ENCODE peak calls at places on chromosomes 4 and X, in five cellular contexts. Y, Q, V, B and W are unnamed samples.

GRCh38 chrX:106707771-106708454 is 18.6 kb upstream of the RNF128 start:
- DNase-seq in Y (peak), Q (peak), V (no peak), B (no peak), W (no peak)

GRCh38 chr4:1578301-1578781 is 105.8 kb downstream of the FAM53A start:
- DNase-seq in Y (no peak), Q (no peak), V (no peak), B (peak), W (peak)

GRCh38 chrX:57918750-57919436 is 8.6 kb upstream of the ZXDA start:
- DNase-seq in Y (peak), Q (peak), V (peak), B (no peak), W (peak)

GRCh38 chrX:70479197-70479969 is 34.7 kb downstream of the DLG3 start:
- DNase-seq in Y (peak), Q (peak), V (no peak), B (no peak), W (no peak)

GRCh38 chr4:129246850-129247542 is 151.0 kb downstream of the C4orf33 start:
- DNase-seq in Y (no peak), Q (no peak), V (no peak), B (no peak), W (no peak)

GRCh38 chr4:173169428-173170209 is 1.0 kb downstream of the GALNT7 start:
- DNase-seq in Y (peak), Q (peak), V (peak), B (peak), W (peak)

GRCh38 chrX:54509401-54509800 is 13.4 kb upstream of the FGD1 start:
- DNase-seq in Y (peak), Q (no peak), V (no peak), B (no peak), W (no peak)

GRCh38 chr4:186201535-186202230 is 10.3 kb downstream of the CYP4V2 start:
- DNase-seq in Y (peak), Q (peak), V (peak), B (peak), W (no peak)

GRCh38 chrX:13360146-13360545 is 40.3 kb upstream of the ATXN3L start:
- DNase-seq in Y (no peak), Q (no peak), V (no peak), B (no peak), W (no peak)

GRCh38 chr4:39970559-39971270 is 7.0 kb downstream of the PDS5A start:
- DNase-seq in Y (no peak), Q (no peak), V (no peak), B (peak), W (no peak)

GRCh38 chrX:848366-848765 is 217.8 kb downstream of the SHOX start:
- DNase-seq in Y (no peak), Q (no peak), V (no peak), B (peak), W (no peak)

GRCh38 chr4:187732524-187732923 is 263.0 kb upstream of the ZFP42 start:
- DNase-seq in Y (peak), Q (no peak), V (no peak), B (no peak), W (no peak)
- H3K27ac ChIP-seq in Y (no peak), Q (no peak), V (no peak), B (no peak), W (no peak)

GRCh38 chrX:16312761-16313623 is 145.7 kb downstream of the MAGEB17 start:
- DNase-seq in Y (no peak), Q (no peak), V (no peak), B (no peak), W (no peak)
- H3K9ac ChIP-seq in Y (no peak), Q (no peak), V (no peak), B (no peak), W (no peak)

DNA sequence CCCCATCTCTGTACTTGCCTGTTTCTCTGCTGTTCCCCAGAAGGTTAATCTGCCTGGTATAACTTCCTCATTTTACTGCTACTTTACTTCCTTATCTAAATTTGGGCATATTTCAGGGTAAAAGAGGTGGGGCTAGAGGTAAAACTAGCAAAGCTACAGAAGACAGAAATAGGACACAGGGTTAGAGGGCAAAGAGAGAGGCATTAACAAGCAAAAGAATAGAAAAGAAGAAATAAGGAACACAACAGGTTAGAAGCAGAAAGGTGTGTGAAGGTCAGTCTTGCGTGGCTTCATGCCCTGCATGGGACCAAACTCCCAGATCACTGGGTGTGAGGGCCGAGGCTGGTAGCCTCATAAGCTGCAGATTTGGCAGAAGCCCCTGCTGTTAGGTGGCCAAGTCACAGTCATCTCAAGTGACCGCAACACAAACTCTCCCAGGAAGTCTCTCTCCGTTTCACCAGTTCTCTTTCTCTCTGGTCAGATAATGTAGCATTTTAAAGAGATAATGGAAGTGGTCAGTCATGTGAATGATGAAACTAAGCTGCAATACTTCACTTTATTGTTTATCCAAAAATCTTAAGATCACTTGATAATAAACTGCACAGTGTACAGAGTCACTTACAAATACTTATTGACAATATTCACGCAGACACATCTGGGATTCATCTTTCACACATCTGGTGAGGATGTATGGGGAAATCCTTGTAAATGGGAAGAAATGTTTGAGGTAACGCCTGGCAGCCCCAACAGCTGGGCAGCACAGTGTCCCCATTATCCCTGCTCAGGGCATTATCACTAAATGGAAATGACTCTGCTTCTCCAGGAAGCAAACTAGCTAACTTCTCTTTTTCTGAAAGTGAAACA is 16.4 kb downstream of the TMEM154 start:
- DNase-seq in Y (no peak), Q (peak), V (peak), B (no peak), W (no peak)
- H3K4me3 ChIP-seq in Y (no peak), Q (no peak), V (no peak), B (no peak), W (no peak)

DNA sequence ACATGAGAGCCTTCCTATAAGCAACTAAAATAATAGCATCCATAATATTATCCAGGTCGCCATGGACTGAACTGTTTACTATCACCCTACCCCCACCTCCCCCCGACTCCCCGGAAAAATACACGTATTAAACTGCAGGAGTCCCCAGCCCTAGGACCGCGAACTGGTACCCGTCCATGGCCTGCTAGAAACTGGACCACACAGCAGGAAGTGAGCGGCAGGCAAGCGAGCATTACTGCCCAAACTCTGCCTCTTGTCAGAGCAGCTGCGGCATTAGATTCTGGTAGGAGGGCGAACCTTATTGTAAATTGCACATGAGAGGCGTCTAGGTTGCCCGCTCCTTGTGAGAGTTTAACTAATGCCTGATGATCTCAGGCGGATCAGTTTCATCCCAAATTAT is 405.8 kb upstream of the ADGRL3 start:
- DNase-seq in Y (no peak), Q (no peak), V (no peak), B (no peak), W (peak)
- H3K27ac ChIP-seq in Y (no peak), Q (no peak), V (no peak), B (no peak), W (no peak)

DNA sequence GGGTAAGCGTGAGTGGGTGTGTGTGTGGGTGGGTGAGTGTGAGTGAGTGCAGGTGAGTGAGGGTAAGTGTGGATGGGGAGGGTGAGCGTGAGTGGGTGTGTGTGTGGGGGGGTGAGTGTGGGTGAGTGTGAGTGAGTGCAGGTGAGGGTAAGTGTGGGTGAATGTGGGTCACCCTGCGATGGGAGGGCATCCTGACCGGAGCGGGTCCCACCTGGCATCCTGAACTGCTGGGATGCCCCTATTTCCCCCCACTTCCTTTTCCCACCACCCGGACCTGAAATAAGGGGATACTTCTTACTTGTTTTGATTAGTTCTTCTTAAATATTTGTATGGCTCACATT is 49.5 kb downstream of the ING2 start:
- DNase-seq in Y (no peak), Q (no peak), V (no peak), B (no peak), W (no peak)
- H3K9ac ChIP-seq in Y (no peak), Q (no peak), V (no peak), B (no peak), W (no peak)

GRCh38 chrX:11465648-11466411 is 172.6 kb downstream of the AMELX start:
- DNase-seq in Y (peak), Q (no peak), V (no peak), B (no peak), W (no peak)
- H3K4me3 ChIP-seq in Y (no peak), Q (no peak), V (no peak), B (no peak), W (no peak)

DNA sequence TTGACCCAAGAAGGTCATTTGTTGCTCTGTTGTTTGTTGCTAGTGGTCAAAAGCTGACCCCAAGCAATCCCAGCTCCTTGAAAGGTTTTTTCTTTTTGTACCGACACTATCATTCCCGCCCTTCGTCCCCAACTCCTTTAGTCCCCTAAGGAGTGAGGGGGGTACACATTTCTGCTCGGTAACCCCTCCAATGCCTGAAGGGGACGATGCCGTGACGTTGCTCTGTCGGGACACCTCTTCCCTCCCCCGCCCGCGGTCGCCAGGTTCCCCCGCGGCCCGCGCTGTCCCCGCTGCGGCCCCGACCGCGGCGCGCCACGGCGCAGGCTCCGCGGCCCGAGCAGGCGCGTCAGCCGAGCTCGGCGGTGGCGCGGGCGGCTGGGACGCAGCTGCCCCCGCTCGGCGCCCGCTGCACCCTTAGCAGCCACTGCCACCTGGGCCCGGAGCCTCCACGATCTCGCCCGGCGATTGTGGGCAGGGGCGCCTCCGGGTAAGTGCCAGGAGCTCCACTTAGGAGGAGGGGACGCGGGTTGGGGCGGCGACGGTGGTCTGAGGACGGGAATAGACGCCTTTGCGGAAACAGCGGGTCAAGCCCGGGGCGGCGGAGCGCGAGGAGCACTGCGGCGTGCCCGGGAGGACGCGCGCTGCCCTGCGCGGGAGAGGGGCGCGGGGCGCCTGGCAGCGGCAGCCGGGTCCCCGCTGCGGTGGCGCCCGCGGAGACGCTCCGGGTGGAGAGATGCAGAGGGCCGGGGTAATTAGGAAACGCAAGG is at the start of gene GLRB:
- DNase-seq in Y (peak), Q (peak), V (peak), B (peak), W (peak)
- H3K27ac ChIP-seq in Y (peak), Q (no peak), V (no peak), B (no peak), W (no peak)

GRCh38 chr4:42237451-42237850 is 85.0 kb upstream of the BEND4 start:
- DNase-seq in Y (no peak), Q (no peak), V (no peak), B (no peak), W (no peak)

GRCh38 chr4:42234817-42235216 is 82.4 kb upstream of the BEND4 start:
- DNase-seq in Y (no peak), Q (no peak), V (peak), B (no peak), W (no peak)

DNA sequence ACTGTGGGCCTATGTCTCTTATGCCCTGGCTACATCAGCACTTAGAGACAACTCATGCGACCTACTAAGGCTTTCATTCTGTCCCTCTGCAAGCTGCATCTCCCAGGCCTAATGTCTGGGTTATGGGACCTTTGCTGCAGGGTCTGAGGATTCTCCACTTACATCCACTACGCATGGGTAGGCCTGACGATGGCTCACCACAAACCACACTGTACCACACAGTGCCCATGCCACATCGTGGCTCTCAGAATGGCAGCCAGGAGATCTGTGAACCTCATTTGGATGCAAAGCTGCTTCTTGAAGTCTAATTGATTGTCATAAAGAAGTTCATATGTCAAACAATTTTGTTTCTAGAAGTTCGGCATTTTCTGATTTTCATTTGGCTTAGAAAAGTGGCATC is 84.6 kb upstream of the BEND4 start:
- DNase-seq in Y (no peak), Q (no peak), V (no peak), B (no peak), W (no peak)
- H3K9ac ChIP-seq in Y (no peak), Q (no peak), V (no peak), B (no peak), W (no peak)

DNA sequence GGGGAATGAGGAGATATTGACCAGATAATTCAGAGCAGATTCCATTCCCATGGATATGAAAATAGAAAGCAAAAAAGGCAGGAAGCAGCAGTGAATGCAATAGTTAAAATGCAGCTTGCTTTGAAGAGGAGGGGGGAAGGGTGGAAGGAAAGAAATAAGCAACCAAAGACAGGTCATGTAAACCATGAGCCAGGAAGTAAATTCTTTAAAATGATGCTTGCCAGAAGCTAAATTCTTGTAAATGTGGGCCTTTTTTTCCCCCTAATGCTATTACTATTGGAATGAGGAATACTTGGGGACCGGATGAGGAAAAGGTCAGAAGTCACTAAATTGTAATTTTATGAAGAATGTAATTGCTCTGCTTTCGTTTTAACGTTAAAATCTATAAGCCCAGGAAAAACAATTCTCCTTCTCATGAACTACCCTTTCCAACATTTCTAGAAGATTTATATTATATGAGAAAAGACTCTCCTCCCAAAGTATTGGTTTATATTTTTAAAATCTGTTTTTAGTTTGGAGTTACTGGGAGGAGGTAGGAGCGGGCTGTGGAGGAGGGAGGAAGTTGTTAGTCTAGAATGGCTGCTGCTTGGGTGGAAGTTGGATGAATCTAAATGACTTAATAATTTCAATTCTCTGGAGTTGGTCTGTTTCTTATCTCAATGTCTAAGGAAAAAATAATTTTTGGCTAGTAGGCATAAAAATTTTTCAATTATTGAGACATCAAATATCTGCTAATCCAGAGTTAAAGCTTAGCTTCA is 77.6 kb upstream of the PCDH18 start:
- DNase-seq in Y (peak), Q (peak), V (no peak), B (no peak), W (no peak)
- H3K4me3 ChIP-seq in Y (no peak), Q (peak), V (no peak), B (no peak), W (no peak)